ENCODE peak calls at places on chromosomes 3 and 15, in nine cellular contexts. S, W, C, R, U, Y, D, M and P are unnamed samples.

GRCh38 chr3:72745146-72745976 is 102.9 kb downstream of the SHQ1 start:
- DNase-seq in S (no peak), W (no peak), C (no peak), R (no peak), U (no peak), Y (no peak), D (peak), M (no peak), P (no peak)

GRCh38 chr3:182760576-182761164 is 32.6 kb upstream of the ATP11B start:
- DNase-seq in S (no peak), W (no peak), C (no peak), R (no peak), U (peak), Y (no peak), D (no peak), M (no peak), P (no peak)

GRCh38 chr15:98123834-98124233 is 163.3 kb downstream of the ARRDC4 start:
- DNase-seq in S (no peak), W (no peak), C (no peak), R (no peak), U (no peak), Y (no peak), D (no peak), M (no peak), P (no peak)

GRCh38 chr3:73508330-73508954 is 116.3 kb downstream of the PDZRN3 start:
- DNase-seq in S (no peak), W (no peak), C (no peak), R (peak), U (no peak), Y (no peak), D (no peak), M (peak), P (peak)

GRCh38 chr3:165195628-165196576 is at the start of gene SLITRK3:
- DNase-seq in S (no peak), W (no peak), C (no peak), R (no peak), U (no peak), Y (no peak), D (no peak), M (no peak), P (no peak)

GRCh38 chr3:43247556-43248186 is 38.7 kb upstream of the SNRK start:
- DNase-seq in S (no peak), W (no peak), C (no peak), R (peak), U (no peak), Y (no peak), D (no peak), M (no peak), P (no peak)

GRCh38 chr3:72327008-72327407 is 521.2 kb downstream of the SHQ1 start:
- DNase-seq in S (no peak), W (no peak), C (no peak), R (no peak), U (no peak), Y (no peak), D (no peak), M (no peak), P (no peak)

GRCh38 chr3:194306771-194307640 is 44.1 kb downstream of the CPN2 start:
- DNase-seq in S (no peak), W (no peak), C (no peak), R (no peak), U (no peak), Y (no peak), D (no peak), M (no peak), P (peak)

GRCh38 chr15:85316244-85316934 is 64.0 kb upstream of the AKAP13 start:
- DNase-seq in S (no peak), W (no peak), C (no peak), R (no peak), U (no peak), Y (no peak), D (no peak), M (no peak), P (no peak)

GRCh38 chr3:141663993-141664392 is 74.1 kb upstream of the RNF7 start:
- DNase-seq in S (no peak), W (peak), C (no peak), R (no peak), U (no peak), Y (no peak), D (no peak), M (no peak), P (no peak)

GRCh38 chr3:150545419-150546225 is 674 bp downstream of the SERP1 start:
- DNase-seq in S (no peak), W (no peak), C (peak), R (peak), U (peak), Y (no peak), D (no peak), M (no peak), P (no peak)

GRCh38 chr3:123841476-123842238 is 42.5 kb downstream of the MYLK start:
- DNase-seq in S (no peak), W (no peak), C (no peak), R (no peak), U (no peak), Y (no peak), D (peak), M (no peak), P (no peak)

GRCh38 chr3:76367281-76367680 is 581.9 kb upstream of the ZNF717 start:
- DNase-seq in S (no peak), W (no peak), C (no peak), R (no peak), U (no peak), Y (no peak), D (peak), M (no peak), P (no peak)

GRCh38 chr3:27228805-27229204 is 140.4 kb downstream of the NEK10 start:
- DNase-seq in S (no peak), W (no peak), C (no peak), R (no peak), U (no peak), Y (no peak), D (no peak), M (peak), P (no peak)

GRCh38 chr3:173371848-173372487 is 25.6 kb upstream of the NLGN1 start:
- DNase-seq in S (no peak), W (no peak), C (no peak), R (peak), U (no peak), Y (no peak), D (peak), M (no peak), P (no peak)

GRCh38 chr15:40766194-40766830 is 2.4 kb downstream of the GCHFR start:
- DNase-seq in S (no peak), W (no peak), C (no peak), R (no peak), U (no peak), Y (no peak), D (no peak), M (no peak), P (no peak)

GRCh38 chr3:44125241-44125640 is 116.4 kb upstream of the TOPAZ1 start:
- DNase-seq in S (no peak), W (no peak), C (no peak), R (no peak), U (no peak), Y (no peak), D (no peak), M (no peak), P (no peak)

GRCh38 chr3:27607370-27607769 is 114.8 kb downstream of the EOMES start:
- DNase-seq in S (no peak), W (no peak), C (no peak), R (no peak), U (no peak), Y (no peak), D (no peak), M (peak), P (no peak)

GRCh38 chr3:71057526-71057894 is 526.0 kb downstream of the FOXP1 start:
- DNase-seq in S (no peak), W (no peak), C (no peak), R (no peak), U (no peak), Y (no peak), D (no peak), M (no peak), P (no peak)

GRCh38 chr3:115100172-115100571 is 46.9 kb downstream of the ZBTB20 start:
- DNase-seq in S (no peak), W (no peak), C (no peak), R (peak), U (no peak), Y (no peak), D (no peak), M (no peak), P (peak)

GRCh38 chr3:125356140-125357026 is 18.7 kb downstream of the ZNF148 start:
- DNase-seq in S (no peak), W (no peak), C (no peak), R (no peak), U (no peak), Y (no peak), D (no peak), M (no peak), P (no peak)

GRCh38 chr15:29268706-29269484 is 727 bp downstream of the NSMCE3 start:
- DNase-seq in S (no peak), W (no peak), C (peak), R (peak), U (peak), Y (peak), D (no peak), M (peak), P (no peak)

GRCh38 chr3:194294888-194295214 is 56.3 kb downstream of the CPN2 start:
- DNase-seq in S (no peak), W (no peak), C (no peak), R (no peak), U (no peak), Y (no peak), D (no peak), M (peak), P (no peak)

GRCh38 chr3:9809615-9810356 is at the start of gene TTLL3:
- DNase-seq in S (no peak), W (no peak), C (peak), R (peak), U (peak), Y (peak), D (no peak), M (peak), P (peak)

GRCh38 chr3:10023587-10024310 is 2.5 kb upstream of the FANCD2 start:
- DNase-seq in S (no peak), W (no peak), C (no peak), R (no peak), U (no peak), Y (no peak), D (no peak), M (no peak), P (no peak)